ENCODE peak calls at places on chromosomes 3 and 15, in five cellular contexts. U is activated T-helper 1 cell treated with Interleukin-2 at 50 U/mL for 16 hours; R is central memory CD8-positive, alpha-beta T cell; M is EL; J is GM13977. A is an unnamed sample.

GRCh38 chr3:24199305-24199704 is 254.2 kb downstream of the NR1D2 start:
- DNase-seq in U (no peak), R (no peak), M (no peak), J (no peak), A (no peak)

GRCh38 chr3:48500656-48501055 is 3.3 kb downstream of the SHISA5 start:
- DNase-seq in U (no peak), R (no peak), M (no peak), J (no peak), A (no peak)

GRCh38 chr3:79247367-79248103 is 520.3 kb downstream of the ROBO1 start:
- DNase-seq in U (no peak), R (no peak), M (peak; percentile 71), J (no peak), A (peak; percentile 27)

GRCh38 chr3:110070539-110070916 is 733.2 kb upstream of the DPPA4 start:
- DNase-seq in U (no peak), R (no peak), M (no peak), J (no peak), A (no peak)

GRCh38 chr3:157888040-157888439 is 218.2 kb downstream of the SHOX2 start:
- DNase-seq in U (no peak), R (no peak), M (no peak), J (no peak), A (no peak)

GRCh38 chr3:188287339-188287738 is 133.4 kb downstream of the LPP start:
- DNase-seq in U (no peak), R (no peak), M (no peak), J (no peak), A (no peak)

GRCh38 chr15:57079907-57080750 is 161.7 kb downstream of the TCF12 start:
- DNase-seq in U (no peak), R (no peak), M (no peak), J (no peak), A (no peak)

GRCh38 chr3:143307613-143308183 is 188.1 kb downstream of the CHST2 start:
- DNase-seq in U (no peak), R (no peak), M (peak; percentile 55), J (peak; percentile 39), A (peak; percentile 12)

GRCh38 chr15:82063055-82063454 is 17.2 kb upstream of the MEX3B start:
- DNase-seq in U (no peak), R (no peak), M (no peak), J (no peak), A (no peak)

GRCh38 chr3:60309539-60310268 is 941.5 kb downstream of the FHIT start:
- DNase-seq in U (no peak), R (no peak), M (no peak), J (no peak), A (no peak)

GRCh38 chr3:158909870-158910269 is 108.0 kb downstream of the MFSD1 start:
- DNase-seq in U (no peak), R (no peak), M (peak; percentile 66), J (no peak), A (no peak)

GRCh38 chr3:20310629-20311028 is 124.6 kb upstream of the SGO1 start:
- DNase-seq in U (no peak), R (no peak), M (no peak), J (no peak), A (no peak)

GRCh38 chr3:155714295-155714718 is 30.6 kb downstream of the PLCH1 start:
- DNase-seq in U (no peak), R (no peak), M (no peak), J (no peak), A (no peak)

GRCh38 chr15:40010681-40011080 is 28.3 kb downstream of the SRP14 start:
- DNase-seq in U (no peak), R (no peak), M (peak; percentile 42), J (no peak), A (peak; percentile 74)

GRCh38 chr3:152769523-152769922 is 65.4 kb upstream of the P2RY1 start:
- DNase-seq in U (no peak), R (no peak), M (no peak), J (peak; percentile 21), A (no peak)

GRCh38 chr3:123300572-123300971 is 98.8 kb downstream of the SEC22A start:
- DNase-seq in U (no peak), R (no peak), M (no peak), J (no peak), A (no peak)

GRCh38 chr3:170496026-170496867 is 77.6 kb downstream of the CLDN11 start:
- DNase-seq in U (no peak), R (no peak), M (no peak), J (no peak), A (no peak)

GRCh38 chr3:16239082-16239770 is 25.5 kb downstream of the DPH3 start:
- DNase-seq in U (no peak), R (no peak), M (no peak), J (no peak), A (no peak)

GRCh38 chr3:24316887-24317383 is 177.7 kb downstream of the THRB start:
- DNase-seq in U (no peak), R (no peak), M (peak; percentile 56), J (no peak), A (peak; percentile 7)

A was measured in MG63.